ENCODE peak calls at places on chromosomes 2 and 18, in ten cellular contexts. One of them, this sample, is unnamed.

GRCh38 chr18:7062844-7063243 is 54.8 kb downstream of the LAMA1 start:
- DNase-seq in stomach: no peak
- DNase-seq in psoas muscle: no peak
- DNase-seq in CD8-positive, alpha-beta memory T cell: no peak
- DNase-seq in AG04450: no peak
- DNase-seq in fibroblast of lung: no peak
- DNase-seq in CD4-positive, alpha-beta T cell: no peak
- DNase-seq in mammary epithelial cell: no peak
- DNase-seq in dorsolateral prefrontal cortex: no peak
- DNase-seq in heart left ventricle: no peak
- DNase-seq in this sample: no peak

GRCh38 chr2:48444404-48444803 is 85.5 kb upstream of the STON1 start:
- DNase-seq in stomach: no peak
- DNase-seq in psoas muscle: no peak
- DNase-seq in CD8-positive, alpha-beta memory T cell: no peak
- DNase-seq in AG04450: no peak
- DNase-seq in fibroblast of lung: no peak
- DNase-seq in CD4-positive, alpha-beta T cell: no peak
- DNase-seq in mammary epithelial cell: no peak
- DNase-seq in dorsolateral prefrontal cortex: no peak
- DNase-seq in heart left ventricle: no peak
- DNase-seq in this sample: no peak

GRCh38 chr2:6958616-6959235 is 41.5 kb downstream of the RNF144A start:
- DNase-seq in stomach: no peak
- DNase-seq in psoas muscle: peak
- DNase-seq in CD8-positive, alpha-beta memory T cell: no peak
- DNase-seq in AG04450: no peak
- DNase-seq in fibroblast of lung: no peak
- DNase-seq in CD4-positive, alpha-beta T cell: no peak
- DNase-seq in mammary epithelial cell: no peak
- DNase-seq in dorsolateral prefrontal cortex: no peak
- DNase-seq in heart left ventricle: no peak
- DNase-seq in this sample: no peak

GRCh38 chr18:34738173-34738894 is 28.2 kb downstream of the DTNA start:
- DNase-seq in stomach: no peak
- DNase-seq in psoas muscle: no peak
- DNase-seq in CD8-positive, alpha-beta memory T cell: no peak
- DNase-seq in AG04450: no peak
- DNase-seq in fibroblast of lung: peak
- DNase-seq in CD4-positive, alpha-beta T cell: no peak
- DNase-seq in mammary epithelial cell: peak
- DNase-seq in dorsolateral prefrontal cortex: no peak
- DNase-seq in heart left ventricle: peak
- DNase-seq in this sample: no peak

GRCh38 chr2:230218411-230218810 is 1.4 kb downstream of the SP110 start:
- DNase-seq in stomach: no peak
- DNase-seq in psoas muscle: no peak
- DNase-seq in CD8-positive, alpha-beta memory T cell: no peak
- DNase-seq in AG04450: no peak
- DNase-seq in fibroblast of lung: no peak
- DNase-seq in CD4-positive, alpha-beta T cell: no peak
- DNase-seq in mammary epithelial cell: no peak
- DNase-seq in dorsolateral prefrontal cortex: no peak
- DNase-seq in heart left ventricle: no peak
- DNase-seq in this sample: no peak

GRCh38 chr18:21636769-21637168 is 24.7 kb downstream of the SNRPD1 start:
- DNase-seq in stomach: no peak
- DNase-seq in psoas muscle: no peak
- DNase-seq in CD8-positive, alpha-beta memory T cell: no peak
- DNase-seq in AG04450: no peak
- DNase-seq in fibroblast of lung: no peak
- DNase-seq in CD4-positive, alpha-beta T cell: no peak
- DNase-seq in mammary epithelial cell: no peak
- DNase-seq in dorsolateral prefrontal cortex: no peak
- DNase-seq in heart left ventricle: no peak
- DNase-seq in this sample: no peak

GRCh38 chr18:53660306-53660705 is 564.2 kb downstream of the MBD2 start:
- DNase-seq in stomach: no peak
- DNase-seq in psoas muscle: no peak
- DNase-seq in CD8-positive, alpha-beta memory T cell: no peak
- DNase-seq in AG04450: no peak
- DNase-seq in fibroblast of lung: no peak
- DNase-seq in CD4-positive, alpha-beta T cell: no peak
- DNase-seq in mammary epithelial cell: no peak
- DNase-seq in dorsolateral prefrontal cortex: no peak
- DNase-seq in heart left ventricle: no peak
- DNase-seq in this sample: no peak

GRCh38 chr2:64467463-64467843 is 13.5 kb downstream of the LGALSL start:
- DNase-seq in stomach: no peak
- DNase-seq in psoas muscle: no peak
- DNase-seq in CD8-positive, alpha-beta memory T cell: no peak
- DNase-seq in AG04450: no peak
- DNase-seq in fibroblast of lung: no peak
- DNase-seq in CD4-positive, alpha-beta T cell: no peak
- DNase-seq in mammary epithelial cell: no peak
- DNase-seq in dorsolateral prefrontal cortex: no peak
- DNase-seq in heart left ventricle: peak
- DNase-seq in this sample: peak

GRCh38 chr2:86284401-86284841 is 53.0 kb downstream of the REEP1 start:
- DNase-seq in stomach: peak
- DNase-seq in psoas muscle: peak
- DNase-seq in CD8-positive, alpha-beta memory T cell: no peak
- DNase-seq in AG04450: no peak
- DNase-seq in fibroblast of lung: no peak
- DNase-seq in CD4-positive, alpha-beta T cell: no peak
- DNase-seq in mammary epithelial cell: no peak
- DNase-seq in dorsolateral prefrontal cortex: no peak
- DNase-seq in heart left ventricle: peak
- DNase-seq in this sample: peak

GRCh38 chr2:134774074-134774742 is 55.4 kb upstream of the TMEM163 start:
- DNase-seq in stomach: peak
- DNase-seq in psoas muscle: no peak
- DNase-seq in CD8-positive, alpha-beta memory T cell: no peak
- DNase-seq in AG04450: no peak
- DNase-seq in fibroblast of lung: no peak
- DNase-seq in CD4-positive, alpha-beta T cell: no peak
- DNase-seq in mammary epithelial cell: no peak
- DNase-seq in dorsolateral prefrontal cortex: no peak
- DNase-seq in heart left ventricle: no peak
- DNase-seq in this sample: no peak

GRCh38 chr2:201931955-201932354 is 101.7 kb upstream of the FZD7 start:
- DNase-seq in stomach: no peak
- DNase-seq in psoas muscle: no peak
- DNase-seq in CD8-positive, alpha-beta memory T cell: no peak
- DNase-seq in AG04450: no peak
- DNase-seq in fibroblast of lung: peak
- DNase-seq in CD4-positive, alpha-beta T cell: no peak
- DNase-seq in mammary epithelial cell: no peak
- DNase-seq in dorsolateral prefrontal cortex: no peak
- DNase-seq in heart left ventricle: no peak
- DNase-seq in this sample: no peak

GRCh38 chr2:218806346-218806978 is 24.5 kb downstream of the CYP27A1 start:
- DNase-seq in stomach: peak
- DNase-seq in psoas muscle: peak
- DNase-seq in CD8-positive, alpha-beta memory T cell: no peak
- DNase-seq in AG04450: peak
- DNase-seq in fibroblast of lung: peak
- DNase-seq in CD4-positive, alpha-beta T cell: no peak
- DNase-seq in mammary epithelial cell: peak
- DNase-seq in dorsolateral prefrontal cortex: no peak
- DNase-seq in heart left ventricle: peak
- DNase-seq in this sample: peak
- H3K27ac ChIP-seq in stomach: peak
- H3K27ac ChIP-seq in psoas muscle: peak
- H3K27ac ChIP-seq in CD8-positive, alpha-beta memory T cell: no peak
- H3K27ac ChIP-seq in AG04450: peak
- H3K27ac ChIP-seq in fibroblast of lung: peak
- H3K27ac ChIP-seq in CD4-positive, alpha-beta T cell: no peak
- H3K27ac ChIP-seq in mammary epithelial cell: peak
- H3K27ac ChIP-seq in dorsolateral prefrontal cortex: peak
- H3K27ac ChIP-seq in heart left ventricle: peak
- H3K27ac ChIP-seq in this sample: peak

GRCh38 chr2:3958969-3959368 is 255.6 kb downstream of the DCDC2C start:
- DNase-seq in stomach: no peak
- DNase-seq in psoas muscle: no peak
- DNase-seq in CD8-positive, alpha-beta memory T cell: no peak
- DNase-seq in AG04450: no peak
- DNase-seq in fibroblast of lung: no peak
- DNase-seq in CD4-positive, alpha-beta T cell: no peak
- DNase-seq in mammary epithelial cell: no peak
- DNase-seq in dorsolateral prefrontal cortex: no peak
- DNase-seq in heart left ventricle: no peak
- DNase-seq in this sample: no peak

GRCh38 chr2:3959372-3959771 is 256.0 kb downstream of the DCDC2C start:
- DNase-seq in stomach: no peak
- DNase-seq in psoas muscle: no peak
- DNase-seq in CD8-positive, alpha-beta memory T cell: no peak
- DNase-seq in AG04450: no peak
- DNase-seq in fibroblast of lung: peak
- DNase-seq in CD4-positive, alpha-beta T cell: no peak
- DNase-seq in mammary epithelial cell: peak
- DNase-seq in dorsolateral prefrontal cortex: no peak
- DNase-seq in heart left ventricle: no peak
- DNase-seq in this sample: no peak

GRCh38 chr2:3956892-3957291 is 253.5 kb downstream of the DCDC2C start:
- DNase-seq in stomach: no peak
- DNase-seq in psoas muscle: no peak
- DNase-seq in CD8-positive, alpha-beta memory T cell: no peak
- DNase-seq in AG04450: no peak
- DNase-seq in fibroblast of lung: no peak
- DNase-seq in CD4-positive, alpha-beta T cell: no peak
- DNase-seq in mammary epithelial cell: no peak
- DNase-seq in dorsolateral prefrontal cortex: no peak
- DNase-seq in heart left ventricle: no peak
- DNase-seq in this sample: no peak

GRCh38 chr2:3958465-3958864 is 255.1 kb downstream of the DCDC2C start:
- DNase-seq in stomach: no peak
- DNase-seq in psoas muscle: no peak
- DNase-seq in CD8-positive, alpha-beta memory T cell: no peak
- DNase-seq in AG04450: no peak
- DNase-seq in fibroblast of lung: no peak
- DNase-seq in CD4-positive, alpha-beta T cell: no peak
- DNase-seq in mammary epithelial cell: no peak
- DNase-seq in dorsolateral prefrontal cortex: no peak
- DNase-seq in heart left ventricle: no peak
- DNase-seq in this sample: no peak

GRCh38 chr2:3960106-3960505 is 256.7 kb downstream of the DCDC2C start:
- DNase-seq in stomach: no peak
- DNase-seq in psoas muscle: no peak
- DNase-seq in CD8-positive, alpha-beta memory T cell: no peak
- DNase-seq in AG04450: no peak
- DNase-seq in fibroblast of lung: no peak
- DNase-seq in CD4-positive, alpha-beta T cell: no peak
- DNase-seq in mammary epithelial cell: no peak
- DNase-seq in dorsolateral prefrontal cortex: no peak
- DNase-seq in heart left ventricle: no peak
- DNase-seq in this sample: no peak
- H3K27ac ChIP-seq in stomach: no peak
- H3K27ac ChIP-seq in psoas muscle: no peak
- H3K27ac ChIP-seq in CD8-positive, alpha-beta memory T cell: no peak
- H3K27ac ChIP-seq in AG04450: no peak
- H3K27ac ChIP-seq in fibroblast of lung: no peak
- H3K27ac ChIP-seq in CD4-positive, alpha-beta T cell: no peak
- H3K27ac ChIP-seq in mammary epithelial cell: no peak
- H3K27ac ChIP-seq in dorsolateral prefrontal cortex: no peak
- H3K27ac ChIP-seq in heart left ventricle: no peak
- H3K27ac ChIP-seq in this sample: no peak

DNA sequence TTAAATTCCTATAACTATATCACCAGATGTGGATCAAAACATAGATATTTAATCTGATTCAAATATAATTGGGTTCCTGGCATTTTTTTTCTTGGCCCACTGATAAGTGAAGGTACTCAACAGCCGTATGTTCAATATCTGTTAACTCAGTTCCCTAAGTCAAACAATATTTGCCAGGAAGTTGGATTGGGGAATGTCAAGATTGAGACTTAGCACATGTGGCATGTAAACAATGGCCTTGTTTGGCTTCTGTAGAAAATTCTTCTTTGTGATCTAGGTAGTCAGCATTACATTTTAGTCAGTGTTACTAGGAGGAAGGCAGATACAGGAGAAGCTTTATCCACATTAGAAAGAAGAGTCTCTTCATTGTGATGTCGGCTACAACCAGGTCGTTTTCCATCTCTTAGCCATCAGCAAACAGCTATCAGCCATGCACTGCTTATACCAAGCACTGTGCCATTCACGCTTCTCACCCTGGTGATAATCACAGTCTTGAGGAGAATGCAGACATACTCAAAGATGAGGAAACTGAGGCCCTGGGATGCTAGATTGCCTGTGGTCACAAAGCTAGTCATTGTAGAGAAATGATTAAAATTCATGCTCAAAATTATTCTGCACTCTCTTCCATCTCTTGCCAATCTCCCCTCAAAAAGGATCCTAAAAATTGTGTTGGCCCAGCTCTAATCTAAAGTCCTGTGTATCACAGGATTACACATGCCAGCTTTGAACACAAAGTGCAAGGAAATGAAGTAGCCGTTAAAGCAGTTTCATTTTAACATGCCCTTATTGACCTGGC is 3.1 kb downstream of the GALNT5 start:
- DNase-seq in stomach: no peak
- DNase-seq in psoas muscle: no peak
- DNase-seq in CD8-positive, alpha-beta memory T cell: no peak
- DNase-seq in AG04450: no peak
- DNase-seq in fibroblast of lung: peak
- DNase-seq in CD4-positive, alpha-beta T cell: no peak
- DNase-seq in mammary epithelial cell: no peak
- DNase-seq in dorsolateral prefrontal cortex: no peak
- DNase-seq in heart left ventricle: no peak
- DNase-seq in this sample: no peak
- H3K27ac ChIP-seq in stomach: peak
- H3K27ac ChIP-seq in psoas muscle: no peak
- H3K27ac ChIP-seq in CD8-positive, alpha-beta memory T cell: peak
- H3K27ac ChIP-seq in AG04450: peak
- H3K27ac ChIP-seq in fibroblast of lung: peak
- H3K27ac ChIP-seq in CD4-positive, alpha-beta T cell: no peak
- H3K27ac ChIP-seq in mammary epithelial cell: peak
- H3K27ac ChIP-seq in dorsolateral prefrontal cortex: no peak
- H3K27ac ChIP-seq in heart left ventricle: no peak
- H3K27ac ChIP-seq in this sample: no peak

DNA sequence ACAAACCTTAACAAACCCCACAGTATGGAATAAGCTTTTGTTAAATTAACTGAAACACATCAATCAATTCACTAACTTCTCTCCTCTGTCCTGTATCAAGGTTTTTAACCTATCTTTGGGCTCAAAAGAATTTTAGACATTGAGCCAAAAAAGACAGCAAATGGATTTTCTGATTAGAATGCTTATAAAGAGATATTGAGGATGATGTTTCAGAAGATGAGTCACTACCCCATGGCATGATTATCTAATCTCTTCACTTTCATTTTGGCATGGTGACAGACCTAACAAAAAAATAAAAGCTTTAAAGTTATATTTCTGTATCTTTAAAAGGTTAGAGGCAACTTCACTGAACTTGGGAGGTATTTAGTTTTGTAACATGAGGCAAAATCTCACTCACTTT is 55.5 kb downstream of the SGPP2 start:
- DNase-seq in stomach: no peak
- DNase-seq in psoas muscle: no peak
- DNase-seq in CD8-positive, alpha-beta memory T cell: no peak
- DNase-seq in AG04450: no peak
- DNase-seq in fibroblast of lung: peak
- DNase-seq in CD4-positive, alpha-beta T cell: no peak
- DNase-seq in mammary epithelial cell: no peak
- DNase-seq in dorsolateral prefrontal cortex: no peak
- DNase-seq in heart left ventricle: no peak
- DNase-seq in this sample: no peak
- H3K27ac ChIP-seq in stomach: no peak
- H3K27ac ChIP-seq in psoas muscle: no peak
- H3K27ac ChIP-seq in CD8-positive, alpha-beta memory T cell: no peak
- H3K27ac ChIP-seq in AG04450: no peak
- H3K27ac ChIP-seq in fibroblast of lung: no peak
- H3K27ac ChIP-seq in CD4-positive, alpha-beta T cell: no peak
- H3K27ac ChIP-seq in mammary epithelial cell: no peak
- H3K27ac ChIP-seq in dorsolateral prefrontal cortex: no peak
- H3K27ac ChIP-seq in heart left ventricle: no peak
- H3K27ac ChIP-seq in this sample: no peak

This sample was measured in right cardiac atrium.